ENCODE peak calls at places on chromosomes 12 and 14, in six cellular contexts. B is HCT116; A is left ventricle myocardium inferior; L is left cardiac atrium; N is mucosa of gallbladder; J is activated naive CD8-positive, alpha-beta T cell treated with anti-CD3 and anti-CD28 coated beads, Interleukin-2, amount 50 U/mL, for 24 hours. Z is an unnamed sample.

GRCh38 chr12:67482751-67483661 is 165.5 kb upstream of the DYRK2 start:
- DNase-seq in B (no peak), J (peak), A (peak), N (peak), L (peak), Z (peak)

GRCh38 chr12:8914716-8915526 is 612 bp downstream of the PHC1 start:
- DNase-seq in B (no peak), N (peak), L (peak), J (peak), A (peak), Z (peak)

GRCh38 chr12:1630081-1630826 is 1.2 kb downstream of the WNT5B start:
- DNase-seq in N (peak), J (peak), A (peak), B (no peak), L (peak), Z (peak)

GRCh38 chr12:93847517-93848452 is 170.6 kb downstream of the CRADD start:
- DNase-seq in A (no peak), J (no peak), B (no peak), L (no peak), N (no peak), Z (no peak)

GRCh38 chr12:124603143-124603542 is 35.7 kb upstream of the NCOR2 start:
- DNase-seq in A (no peak), B (no peak), L (no peak), J (no peak), N (no peak), Z (no peak)

GRCh38 chr14:90553298-90553920 is 156.6 kb downstream of the CALM1 start:
- DNase-seq in A (no peak), B (no peak), N (no peak), J (no peak), L (no peak), Z (no peak)

GRCh38 chr12:29164477-29165163 is 15.5 kb downstream of the FAR2 start:
- DNase-seq in J (no peak), B (no peak), N (no peak), A (no peak), L (no peak), Z (no peak)

GRCh38 chr14:53042480-53042879 is 91.6 kb upstream of the FERMT2 start:
- DNase-seq in J (no peak), A (no peak), N (no peak), L (peak), B (no peak), Z (no peak)

GRCh38 chr12:57151741-57152407 is 4.5 kb upstream of the LRP1-AS start:
- DNase-seq in J (no peak), L (no peak), A (peak), N (peak), B (no peak), Z (no peak)

GRCh38 chr12:118052324-118053070 is 8.5 kb downstream of the WSB2 start:
- DNase-seq in J (peak), B (peak), N (peak), A (peak), L (peak), Z (peak)

GRCh38 chr12:107287436-107288413 is 194.4 kb upstream of the CRY1 start:
- DNase-seq in N (no peak), B (no peak), J (peak), L (no peak), A (no peak), Z (no peak)

GRCh38 chr14:75223664-75224154 is 47.3 kb upstream of the TMED10 start:
- DNase-seq in A (peak), B (no peak), N (peak), J (no peak), L (no peak), Z (peak)

GRCh38 chr12:60874091-60874490 is 1278.3 kb downstream of the SLC16A7 start:
- DNase-seq in N (no peak), J (no peak), A (no peak), B (no peak), L (no peak), Z (no peak)

GRCh38 chr14:77804592-77804991 is 4.7 kb downstream of the ADCK1 start:
- DNase-seq in L (no peak), N (no peak), B (no peak), A (no peak), J (peak), Z (no peak)

GRCh38 chr12:3717283-3717974 is 35.5 kb downstream of the CRACR2A start:
- DNase-seq in N (no peak), L (no peak), A (no peak), B (no peak), J (no peak), Z (no peak)

GRCh38 chr14:75188520-75189267 is 12.3 kb upstream of the TMED10 start:
- DNase-seq in B (no peak), N (peak), J (no peak), A (no peak), L (no peak), Z (no peak)

GRCh38 chr12:78002878-78003277 is 172.2 kb downstream of the NAV3 start:
- DNase-seq in A (no peak), L (no peak), J (no peak), B (no peak), N (no peak), Z (no peak)

GRCh38 chr12:81077329-81077685 is 572 bp upstream of the ACSS3 start:
- DNase-seq in N (no peak), J (no peak), B (no peak), A (peak), L (peak), Z (no peak)

GRCh38 chr12:33476058-33476457 is 36.4 kb upstream of the SYT10 start:
- DNase-seq in N (no peak), B (no peak), L (no peak), J (no peak), A (no peak), Z (no peak)

GRCh38 chr12:57899010-57899662 is 42.2 kb upstream of the ATP23 start:
- DNase-seq in B (no peak), A (peak), L (no peak), N (no peak), J (peak), Z (no peak)

GRCh38 chr12:68122236-68122920 is 37.2 kb downstream of the IFNG start:
- DNase-seq in B (no peak), L (no peak), N (no peak), A (no peak), J (no peak), Z (no peak)

GRCh38 chr14:92615451-92615850 is 101.9 kb downstream of the RIN3 start:
- DNase-seq in N (no peak), A (no peak), L (no peak), J (peak), B (no peak), Z (no peak)

GRCh38 chr14:56709201-56709600 is 101.1 kb downstream of the OTX2 start:
- DNase-seq in J (no peak), B (no peak), L (no peak), N (no peak), A (no peak), Z (no peak)

GRCh38 chr12:50101663-50102062 is 2.1 kb upstream of the GPD1 start:
- DNase-seq in A (no peak), N (no peak), L (no peak), J (no peak), B (peak), Z (no peak)

GRCh38 chr12:1917172-1918070 is 1.0 kb downstream of the CACNA2D4 start:
- DNase-seq in J (no peak), B (no peak), A (no peak), L (no peak), N (no peak), Z (peak)

GRCh38 chr14:50529288-50530179 is 2.8 kb downstream of the MAP4K5 start:
- DNase-seq in L (no peak), N (no peak), A (no peak), J (no peak), B (no peak), Z (no peak)

GRCh38 chr12:131101006-131101405 is 147.3 kb downstream of the ADGRD1 start:
- DNase-seq in L (no peak), N (no peak), A (no peak), B (no peak), J (no peak), Z (peak)

GRCh38 chr14:80850197-80850814 is 91.2 kb downstream of the CEP128 start:
- DNase-seq in L (no peak), B (peak), A (no peak), N (no peak), J (no peak), Z (no peak)

GRCh38 chr14:31201111-31201510 is 6.5 kb downstream of the HECTD1 start:
- DNase-seq in B (no peak), A (no peak), J (no peak), L (no peak), N (no peak), Z (no peak)

GRCh38 chr14:39034481-39035296 is 68.3 kb downstream of the SEC23A start:
- DNase-seq in B (no peak), L (no peak), A (no peak), N (no peak), J (no peak), Z (no peak)

GRCh38 chr14:73789996-73790581 is 61.5 kb upstream of the PTGR2 start:
- DNase-seq in J (no peak), A (peak), L (peak), B (no peak), N (peak), Z (no peak)

GRCh38 chr14:30921305-30921704 is 46.9 kb downstream of the COCH start:
- DNase-seq in N (no peak), A (no peak), J (no peak), B (no peak), L (no peak), Z (no peak)

GRCh38 chr12:473863-474577 is 14.3 kb downstream of the B4GALNT3 start:
- DNase-seq in J (no peak), B (no peak), A (no peak), L (no peak), N (no peak), Z (no peak)

GRCh38 chr14:68943107-68943506 is 36.0 kb downstream of the ACTN1 start:
- DNase-seq in L (no peak), N (no peak), B (no peak), A (no peak), J (no peak), Z (no peak)

GRCh38 chr14:104465482-104466390 is 113.8 kb upstream of the C14orf180 start:
- DNase-seq in B (no peak), J (no peak), N (no peak), A (no peak), L (no peak), Z (no peak)

GRCh38 chr12:127083028-127083949 is 1183.7 kb upstream of the TMEM132C start:
- DNase-seq in B (peak), L (no peak), A (no peak), J (no peak), N (peak), Z (no peak)

Z was measured in lower lobe of right lung.